ENCODE peak calls at places on chromosomes 12 and 14, in nine cellular contexts. One of them, this sample, is unnamed.

GRCh38 chr12:4849024-4849594 is 60.6 kb upstream of the KCNA1 start:
- DNase-seq in astrocyte: peak; percentile 11
- DNase-seq in tibial nerve: no peak
- DNase-seq in NT2/D1: no peak
- DNase-seq in stomach: no peak
- DNase-seq in aorta: no peak
- DNase-seq in brain microvascular endothelial cell: no peak
- DNase-seq in MM.1S: no peak
- DNase-seq in thoracic aorta: no peak
- DNase-seq in this sample: no peak

GRCh38 chr14:94569381-94570001 is 8.2 kb downstream of the SERPINA4 start:
- DNase-seq in thoracic aorta: no peak
- DNase-seq in tibial nerve: no peak
- DNase-seq in aorta: no peak
- DNase-seq in brain microvascular endothelial cell: no peak
- DNase-seq in stomach: no peak
- DNase-seq in astrocyte: no peak
- DNase-seq in NT2/D1: no peak
- DNase-seq in MM.1S: no peak
- DNase-seq in this sample: no peak

GRCh38 chr14:74313601-74314000 is 10.9 kb upstream of the ABCD4 start:
- DNase-seq in tibial nerve: no peak
- DNase-seq in stomach: no peak
- DNase-seq in astrocyte: no peak
- DNase-seq in MM.1S: no peak
- DNase-seq in NT2/D1: no peak
- DNase-seq in thoracic aorta: no peak
- DNase-seq in brain microvascular endothelial cell: no peak
- DNase-seq in aorta: peak; percentile 7
- DNase-seq in this sample: no peak

GRCh38 chr12:43638786-43639185 is 86.8 kb upstream of the ADAMTS20 start:
- DNase-seq in brain microvascular endothelial cell: no peak
- DNase-seq in MM.1S: no peak
- DNase-seq in aorta: no peak
- DNase-seq in thoracic aorta: no peak
- DNase-seq in stomach: no peak
- DNase-seq in astrocyte: peak; percentile 47
- DNase-seq in tibial nerve: no peak
- DNase-seq in NT2/D1: no peak
- DNase-seq in this sample: no peak

GRCh38 chr14:34496007-34496678 is 34.1 kb upstream of the SPTSSA start:
- DNase-seq in MM.1S: no peak
- DNase-seq in tibial nerve: no peak
- DNase-seq in NT2/D1: no peak
- DNase-seq in brain microvascular endothelial cell: no peak
- DNase-seq in thoracic aorta: no peak
- DNase-seq in aorta: no peak
- DNase-seq in astrocyte: peak; percentile 7
- DNase-seq in stomach: peak; percentile 21
- DNase-seq in this sample: no peak

GRCh38 chr14:29311983-29312382 is 545.4 kb downstream of the FOXG1 start:
- DNase-seq in astrocyte: peak; percentile 59
- DNase-seq in stomach: no peak
- DNase-seq in MM.1S: no peak
- DNase-seq in thoracic aorta: no peak
- DNase-seq in brain microvascular endothelial cell: no peak
- DNase-seq in tibial nerve: no peak
- DNase-seq in aorta: no peak
- DNase-seq in NT2/D1: no peak
- DNase-seq in this sample: no peak

GRCh38 chr12:29867823-29868222 is 84.1 kb upstream of the TMTC1 start:
- DNase-seq in tibial nerve: no peak
- DNase-seq in stomach: no peak
- DNase-seq in NT2/D1: no peak
- DNase-seq in astrocyte: no peak
- DNase-seq in thoracic aorta: no peak
- DNase-seq in aorta: no peak
- DNase-seq in MM.1S: no peak
- DNase-seq in brain microvascular endothelial cell: no peak
- DNase-seq in this sample: no peak

GRCh38 chr12:75814856-75815754 is 216.5 kb downstream of the PHLDA1 start:
- DNase-seq in tibial nerve: no peak
- DNase-seq in MM.1S: no peak
- DNase-seq in aorta: no peak
- DNase-seq in brain microvascular endothelial cell: peak; percentile 95
- DNase-seq in thoracic aorta: peak; percentile 12
- DNase-seq in NT2/D1: no peak
- DNase-seq in astrocyte: peak; percentile 97
- DNase-seq in stomach: no peak
- DNase-seq in this sample: no peak

GRCh38 chr14:66074546-66074945 is 411.6 kb upstream of the CCDC196 start:
- DNase-seq in NT2/D1: no peak
- DNase-seq in aorta: no peak
- DNase-seq in thoracic aorta: no peak
- DNase-seq in stomach: no peak
- DNase-seq in MM.1S: no peak
- DNase-seq in tibial nerve: no peak
- DNase-seq in brain microvascular endothelial cell: no peak
- DNase-seq in astrocyte: no peak
- DNase-seq in this sample: no peak

GRCh38 chr12:112881602-112882001 is 25.2 kb upstream of the OAS1 start:
- DNase-seq in tibial nerve: no peak
- DNase-seq in brain microvascular endothelial cell: no peak
- DNase-seq in aorta: no peak
- DNase-seq in MM.1S: no peak
- DNase-seq in stomach: no peak
- DNase-seq in astrocyte: no peak
- DNase-seq in NT2/D1: no peak
- DNase-seq in thoracic aorta: no peak
- DNase-seq in this sample: no peak

GRCh38 chr14:39265741-39266588 is 32.2 kb downstream of the MIA2 start:
- DNase-seq in aorta: no peak
- DNase-seq in astrocyte: peak; percentile 50
- DNase-seq in stomach: no peak
- DNase-seq in thoracic aorta: no peak
- DNase-seq in MM.1S: peak; percentile 64
- DNase-seq in tibial nerve: no peak
- DNase-seq in NT2/D1: no peak
- DNase-seq in brain microvascular endothelial cell: peak; percentile 32
- DNase-seq in this sample: no peak

GRCh38 chr12:4278582-4278939 is 5.0 kb downstream of the CCND2 start:
- DNase-seq in brain microvascular endothelial cell: no peak
- DNase-seq in NT2/D1: no peak
- DNase-seq in tibial nerve: peak; percentile 38
- DNase-seq in astrocyte: no peak
- DNase-seq in thoracic aorta: no peak
- DNase-seq in stomach: no peak
- DNase-seq in aorta: no peak
- DNase-seq in MM.1S: no peak
- DNase-seq in this sample: peak; percentile 80

GRCh38 chr12:107990325-107990724 is 138.8 kb upstream of the WSCD2 start:
- DNase-seq in aorta: peak; percentile 75
- DNase-seq in thoracic aorta: no peak
- DNase-seq in brain microvascular endothelial cell: peak; percentile 1
- DNase-seq in tibial nerve: no peak
- DNase-seq in stomach: no peak
- DNase-seq in MM.1S: peak; percentile 53
- DNase-seq in astrocyte: no peak
- DNase-seq in NT2/D1: peak; percentile 47
- DNase-seq in this sample: peak; percentile 25

GRCh38 chr12:14111230-14111865 is 129.9 kb upstream of the GRIN2B start:
- DNase-seq in aorta: no peak
- DNase-seq in brain microvascular endothelial cell: no peak
- DNase-seq in thoracic aorta: no peak
- DNase-seq in astrocyte: no peak
- DNase-seq in stomach: no peak
- DNase-seq in MM.1S: peak; percentile 58
- DNase-seq in tibial nerve: no peak
- DNase-seq in NT2/D1: peak; percentile 33
- DNase-seq in this sample: no peak

GRCh38 chr12:128966411-128966810 is 113.1 kb downstream of the GLT1D1 start:
- DNase-seq in astrocyte: no peak
- DNase-seq in thoracic aorta: no peak
- DNase-seq in NT2/D1: no peak
- DNase-seq in aorta: no peak
- DNase-seq in tibial nerve: no peak
- DNase-seq in MM.1S: no peak
- DNase-seq in stomach: no peak
- DNase-seq in brain microvascular endothelial cell: no peak
- DNase-seq in this sample: no peak
- H3K27me3 ChIP-seq in astrocyte: no peaks in the 10 kb centered on the region
- H3K27me3 ChIP-seq in thoracic aorta: no peaks in the 10 kb centered on the region
- H3K27me3 ChIP-seq in NT2/D1: peaks cover 12% of the 10 kb centered on the region
- H3K27me3 ChIP-seq in aorta: no peaks in the 10 kb centered on the region
- H3K27me3 ChIP-seq in tibial nerve: no peaks in the 10 kb centered on the region
- H3K27me3 ChIP-seq in MM.1S: no peaks in the 10 kb centered on the region
- H3K27me3 ChIP-seq in stomach: no peaks in the 10 kb centered on the region
- H3K27me3 ChIP-seq in brain microvascular endothelial cell: peaks cover 5% of the 10 kb centered on the region
- H3K27me3 ChIP-seq in this sample: no peaks in the 10 kb centered on the region

GRCh38 chr14:77123381-77124344 is 17.9 kb downstream of the ZDHHC22 start:
- DNase-seq in aorta: peak; percentile 73
- DNase-seq in astrocyte: no peak
- DNase-seq in tibial nerve: peak; percentile 37
- DNase-seq in thoracic aorta: no peak
- DNase-seq in brain microvascular endothelial cell: no peak
- DNase-seq in NT2/D1: no peak
- DNase-seq in stomach: peak; percentile 96
- DNase-seq in MM.1S: no peak
- DNase-seq in this sample: peak; percentile 95

GRCh38 chr14:77124345-77125274 is 17.0 kb downstream of the ZDHHC22 start:
- DNase-seq in thoracic aorta: no peak
- DNase-seq in astrocyte: no peak
- DNase-seq in aorta: peak; percentile 85
- DNase-seq in MM.1S: no peak
- DNase-seq in stomach: peak; percentile 72
- DNase-seq in brain microvascular endothelial cell: no peak
- DNase-seq in tibial nerve: peak; percentile 38
- DNase-seq in NT2/D1: no peak
- DNase-seq in this sample: peak; percentile 46

GRCh38 chr14:77122555-77123125 is 19.0 kb downstream of the ZDHHC22 start:
- DNase-seq in tibial nerve: no peak
- DNase-seq in aorta: no peak
- DNase-seq in brain microvascular endothelial cell: no peak
- DNase-seq in astrocyte: no peak
- DNase-seq in MM.1S: no peak
- DNase-seq in NT2/D1: no peak
- DNase-seq in thoracic aorta: no peak
- DNase-seq in stomach: no peak
- DNase-seq in this sample: no peak

GRCh38 chr14:77119852-77120251 is 21.7 kb downstream of the ZDHHC22 start:
- DNase-seq in brain microvascular endothelial cell: no peak
- DNase-seq in stomach: no peak
- DNase-seq in NT2/D1: no peak
- DNase-seq in thoracic aorta: no peak
- DNase-seq in astrocyte: no peak
- DNase-seq in MM.1S: no peak
- DNase-seq in aorta: no peak
- DNase-seq in tibial nerve: no peak
- DNase-seq in this sample: no peak

GRCh38 chr14:77120771-77121743 is 20.5 kb downstream of the ZDHHC22 start:
- DNase-seq in brain microvascular endothelial cell: no peak
- DNase-seq in aorta: no peak
- DNase-seq in tibial nerve: no peak
- DNase-seq in astrocyte: no peak
- DNase-seq in MM.1S: peak; percentile 51
- DNase-seq in NT2/D1: no peak
- DNase-seq in stomach: peak; percentile 53
- DNase-seq in thoracic aorta: no peak
- DNase-seq in this sample: no peak
- H3K4me3 ChIP-seq in brain microvascular endothelial cell: no peak overlapping the region
- H3K4me3 ChIP-seq in aorta: no peak overlapping the region
- H3K4me3 ChIP-seq in tibial nerve: no peak overlapping the region
- H3K4me3 ChIP-seq in astrocyte: no peak overlapping the region
- H3K4me3 ChIP-seq in MM.1S: no peak overlapping the region
- H3K4me3 ChIP-seq in NT2/D1: no peak overlapping the region
- H3K4me3 ChIP-seq in stomach: no peak overlapping the region
- H3K4me3 ChIP-seq in thoracic aorta: no peak overlapping the region
- H3K4me3 ChIP-seq in this sample: no peak overlapping the region

GRCh38 chr14:37590096-37590809 is 4.8 kb downstream of the FOXA1 start:
- DNase-seq in thoracic aorta: no peak
- DNase-seq in tibial nerve: no peak
- DNase-seq in aorta: no peak
- DNase-seq in MM.1S: no peak
- DNase-seq in NT2/D1: no peak
- DNase-seq in brain microvascular endothelial cell: no peak
- DNase-seq in stomach: no peak
- DNase-seq in astrocyte: no peak
- DNase-seq in this sample: no peak

GRCh38 chr14:37587438-37587837 is 7.6 kb downstream of the FOXA1 start:
- DNase-seq in thoracic aorta: no peak
- DNase-seq in NT2/D1: no peak
- DNase-seq in tibial nerve: no peak
- DNase-seq in MM.1S: no peak
- DNase-seq in brain microvascular endothelial cell: no peak
- DNase-seq in astrocyte: no peak
- DNase-seq in aorta: no peak
- DNase-seq in stomach: no peak
- DNase-seq in this sample: no peak

GRCh38 chr14:37588956-37589737 is 5.9 kb downstream of the FOXA1 start:
- DNase-seq in astrocyte: no peak
- DNase-seq in aorta: no peak
- DNase-seq in stomach: no peak
- DNase-seq in tibial nerve: no peak
- DNase-seq in thoracic aorta: no peak
- DNase-seq in NT2/D1: no peak
- DNase-seq in brain microvascular endothelial cell: no peak
- DNase-seq in MM.1S: no peak
- DNase-seq in this sample: peak; percentile 42

GRCh38 chr14:37587881-37588666 is 7.0 kb downstream of the FOXA1 start:
- DNase-seq in brain microvascular endothelial cell: no peak
- DNase-seq in MM.1S: no peak
- DNase-seq in astrocyte: no peak
- DNase-seq in tibial nerve: no peak
- DNase-seq in aorta: peak; percentile 67
- DNase-seq in stomach: no peak
- DNase-seq in NT2/D1: no peak
- DNase-seq in thoracic aorta: no peak
- DNase-seq in this sample: no peak

GRCh38 chr14:37588667-37588955 is 6.4 kb downstream of the FOXA1 start:
- DNase-seq in thoracic aorta: no peak
- DNase-seq in stomach: no peak
- DNase-seq in astrocyte: no peak
- DNase-seq in tibial nerve: no peak
- DNase-seq in brain microvascular endothelial cell: no peak
- DNase-seq in NT2/D1: no peak
- DNase-seq in MM.1S: no peak
- DNase-seq in aorta: no peak
- DNase-seq in this sample: peak; percentile 55
- H3K27me3 ChIP-seq in thoracic aorta: peaks cover 69% of the 10 kb centered on the region
- H3K27me3 ChIP-seq in stomach: peaks cover 43% of the 10 kb centered on the region
- H3K27me3 ChIP-seq in astrocyte: peaks cover 99% of the 10 kb centered on the region
- H3K27me3 ChIP-seq in tibial nerve: peaks cover 12% of the 10 kb centered on the region
- H3K27me3 ChIP-seq in brain microvascular endothelial cell: peaks cover 91% of the 10 kb centered on the region
- H3K27me3 ChIP-seq in NT2/D1: peaks cover 100% of the 10 kb centered on the region
- H3K27me3 ChIP-seq in MM.1S: no peaks in the 10 kb centered on the region
- H3K27me3 ChIP-seq in aorta: no peaks in the 10 kb centered on the region
- H3K27me3 ChIP-seq in this sample: peaks cover 22% of the 10 kb centered on the region

DNA sequence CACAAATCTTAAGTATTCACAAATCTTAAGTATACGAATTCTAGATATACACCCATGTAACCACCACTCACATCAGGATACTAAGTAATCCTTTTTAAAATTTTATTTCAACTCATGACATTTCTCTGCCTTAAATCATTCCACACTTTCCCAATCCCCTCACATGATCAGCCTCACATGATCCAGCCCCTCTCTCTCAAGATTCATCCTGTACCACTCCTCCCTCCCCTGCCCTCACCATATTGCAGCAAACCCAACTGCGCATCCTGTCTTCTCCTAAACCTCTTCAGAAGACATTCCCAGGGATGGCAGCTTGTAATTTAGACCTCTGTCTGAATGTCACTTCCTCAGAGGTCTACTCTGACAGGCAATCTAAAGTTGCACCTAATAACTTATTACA is 1.7 kb upstream of the EIF4B start:
- DNase-seq in NT2/D1: peak; percentile 46
- DNase-seq in brain microvascular endothelial cell: no peak
- DNase-seq in stomach: no peak
- DNase-seq in aorta: no peak
- DNase-seq in astrocyte: no peak
- DNase-seq in thoracic aorta: no peak
- DNase-seq in tibial nerve: no peak
- DNase-seq in MM.1S: no peak
- DNase-seq in this sample: no peak
- H3K4me3 ChIP-seq in NT2/D1: peak overlapping the region; percentile 99
- H3K4me3 ChIP-seq in brain microvascular endothelial cell: no peak overlapping the region
- H3K4me3 ChIP-seq in stomach: no peak overlapping the region
- H3K4me3 ChIP-seq in aorta: no peak overlapping the region
- H3K4me3 ChIP-seq in astrocyte: peak overlapping the region; percentile 100
- H3K4me3 ChIP-seq in thoracic aorta: no peak overlapping the region
- H3K4me3 ChIP-seq in tibial nerve: no peak overlapping the region
- H3K4me3 ChIP-seq in MM.1S: no peak overlapping the region
- H3K4me3 ChIP-seq in this sample: no peak overlapping the region

This sample was measured in colonic mucosa.